ENCODE peak calls at places on chromosomes 11 and 22, in eight cellular contexts. One of them, this sample, is unnamed.
A peak's percentile ranks its signal among the peaks of the same experiment; 100 is the strongest.

GRCh38 chr11:44334356-44335004 is 24.5 kb upstream of the ALX4 start:
- DNase-seq in cardiac muscle cell: no peak
- DNase-seq in pancreas: no peak
- DNase-seq in effector memory CD4-positive, alpha-beta T cell: no peak
- DNase-seq in iPS DF 6.9: no peak
- DNase-seq in tibial artery: no peak
- DNase-seq in MM.1S: no peak
- DNase-seq in upper lobe of right lung: peak; percentile 46
- DNase-seq in this sample: no peak

GRCh38 chr22:48137640-48138039 is 1375.2 kb downstream of the TBC1D22A start:
- DNase-seq in effector memory CD4-positive, alpha-beta T cell: no peak
- DNase-seq in tibial artery: no peak
- DNase-seq in upper lobe of right lung: no peak
- DNase-seq in MM.1S: no peak
- DNase-seq in iPS DF 6.9: no peak
- DNase-seq in cardiac muscle cell: no peak
- DNase-seq in pancreas: no peak
- DNase-seq in this sample: no peak

GRCh38 chr11:85845052-85845631 is 10.0 kb upstream of the CCDC83 start:
- DNase-seq in MM.1S: no peak
- DNase-seq in iPS DF 6.9: no peak
- DNase-seq in cardiac muscle cell: peak; percentile 20
- DNase-seq in upper lobe of right lung: no peak
- DNase-seq in tibial artery: no peak
- DNase-seq in effector memory CD4-positive, alpha-beta T cell: no peak
- DNase-seq in pancreas: no peak
- DNase-seq in this sample: no peak

GRCh38 chr22:40922484-40923303 is 28.5 kb upstream of the RBX1 start:
- DNase-seq in pancreas: no peak
- DNase-seq in iPS DF 6.9: peak; percentile 2
- DNase-seq in MM.1S: peak; percentile 59
- DNase-seq in tibial artery: no peak
- DNase-seq in upper lobe of right lung: no peak
- DNase-seq in cardiac muscle cell: peak; percentile 79
- DNase-seq in effector memory CD4-positive, alpha-beta T cell: no peak
- DNase-seq in this sample: no peak

GRCh38 chr22:16717699-16718558 is 107.3 kb downstream of the XKR3 start:
- DNase-seq in pancreas: no peak
- DNase-seq in MM.1S: no peak
- DNase-seq in cardiac muscle cell: no peak
- DNase-seq in iPS DF 6.9: no peak
- DNase-seq in upper lobe of right lung: no peak
- DNase-seq in tibial artery: no peak
- DNase-seq in effector memory CD4-positive, alpha-beta T cell: no peak
- DNase-seq in this sample: no peak

GRCh38 chr22:31082606-31083376 is 1.7 kb downstream of the SMTN start:
- DNase-seq in upper lobe of right lung: no peak
- DNase-seq in tibial artery: peak; percentile 66
- DNase-seq in effector memory CD4-positive, alpha-beta T cell: peak; percentile 20
- DNase-seq in MM.1S: no peak
- DNase-seq in pancreas: peak; percentile 67
- DNase-seq in cardiac muscle cell: peak; percentile 81
- DNase-seq in iPS DF 6.9: no peak
- DNase-seq in this sample: peak; percentile 67

GRCh38 chr11:119367661-119368120 is 13.8 kb downstream of the USP2 start:
- DNase-seq in upper lobe of right lung: peak; percentile 37
- DNase-seq in effector memory CD4-positive, alpha-beta T cell: no peak
- DNase-seq in cardiac muscle cell: no peak
- DNase-seq in MM.1S: no peak
- DNase-seq in pancreas: no peak
- DNase-seq in tibial artery: no peak
- DNase-seq in iPS DF 6.9: no peak
- DNase-seq in this sample: no peak

GRCh38 chr11:117827521-117828511 is 3.3 kb upstream of the FXYD2 start:
- DNase-seq in tibial artery: peak; percentile 16
- DNase-seq in upper lobe of right lung: peak; percentile 49
- DNase-seq in MM.1S: no peak
- DNase-seq in iPS DF 6.9: no peak
- DNase-seq in pancreas: peak; percentile 21
- DNase-seq in effector memory CD4-positive, alpha-beta T cell: no peak
- DNase-seq in cardiac muscle cell: no peak
- DNase-seq in this sample: no peak

GRCh38 chr11:64799925-64800632 is 2.9 kb downstream of the MAP4K2 start:
- DNase-seq in pancreas: no peak
- DNase-seq in effector memory CD4-positive, alpha-beta T cell: no peak
- DNase-seq in iPS DF 6.9: no peak
- DNase-seq in tibial artery: no peak
- DNase-seq in upper lobe of right lung: no peak
- DNase-seq in MM.1S: no peak
- DNase-seq in cardiac muscle cell: no peak
- DNase-seq in this sample: no peak

GRCh38 chr11:96275807-96276594 is 67.0 kb downstream of the MAML2 start:
- DNase-seq in effector memory CD4-positive, alpha-beta T cell: no peak
- DNase-seq in pancreas: no peak
- DNase-seq in MM.1S: no peak
- DNase-seq in upper lobe of right lung: no peak
- DNase-seq in cardiac muscle cell: peak; percentile 49
- DNase-seq in tibial artery: no peak
- DNase-seq in iPS DF 6.9: no peak
- DNase-seq in this sample: no peak

GRCh38 chr11:47148903-47149535 is 27.7 kb downstream of the ARFGAP2 start:
- DNase-seq in pancreas: peak; percentile 85
- DNase-seq in effector memory CD4-positive, alpha-beta T cell: no peak
- DNase-seq in upper lobe of right lung: no peak
- DNase-seq in MM.1S: no peak
- DNase-seq in tibial artery: no peak
- DNase-seq in iPS DF 6.9: no peak
- DNase-seq in cardiac muscle cell: peak; percentile 21
- DNase-seq in this sample: no peak

GRCh38 chr11:111229604-111230003 is 15.9 kb upstream of the POU2AF2 start:
- DNase-seq in effector memory CD4-positive, alpha-beta T cell: no peak
- DNase-seq in pancreas: no peak
- DNase-seq in iPS DF 6.9: no peak
- DNase-seq in MM.1S: no peak
- DNase-seq in cardiac muscle cell: peak; percentile 39
- DNase-seq in upper lobe of right lung: no peak
- DNase-seq in tibial artery: no peak
- DNase-seq in this sample: no peak

GRCh38 chr22:31272522-31273446 is 19.5 kb downstream of the PIK3IP1 start:
- DNase-seq in iPS DF 6.9: no peak
- DNase-seq in tibial artery: peak; percentile 62
- DNase-seq in MM.1S: peak; percentile 59
- DNase-seq in upper lobe of right lung: no peak
- DNase-seq in effector memory CD4-positive, alpha-beta T cell: peak; percentile 32
- DNase-seq in pancreas: no peak
- DNase-seq in cardiac muscle cell: peak; percentile 75
- DNase-seq in this sample: no peak

GRCh38 chr11:62033191-62034044 is 66.0 kb upstream of the FTH1 start:
- DNase-seq in pancreas: no peak
- DNase-seq in upper lobe of right lung: no peak
- DNase-seq in tibial artery: peak; percentile 30
- DNase-seq in MM.1S: no peak
- DNase-seq in effector memory CD4-positive, alpha-beta T cell: no peak
- DNase-seq in iPS DF 6.9: no peak
- DNase-seq in cardiac muscle cell: no peak
- DNase-seq in this sample: no peak

GRCh38 chr11:19714387-19715363 is 2.0 kb downstream of the NAV2 start:
- DNase-seq in effector memory CD4-positive, alpha-beta T cell: no peak
- DNase-seq in iPS DF 6.9: no peak
- DNase-seq in upper lobe of right lung: peak; percentile 67
- DNase-seq in pancreas: peak; percentile 22
- DNase-seq in cardiac muscle cell: peak; percentile 47
- DNase-seq in MM.1S: no peak
- DNase-seq in tibial artery: peak; percentile 79
- DNase-seq in this sample: peak; percentile 67

GRCh38 chr11:29534831-29535230 is 482.0 kb downstream of the KCNA4 start:
- DNase-seq in iPS DF 6.9: no peak
- DNase-seq in MM.1S: no peak
- DNase-seq in pancreas: no peak
- DNase-seq in effector memory CD4-positive, alpha-beta T cell: no peak
- DNase-seq in upper lobe of right lung: no peak
- DNase-seq in cardiac muscle cell: no peak
- DNase-seq in tibial artery: no peak
- DNase-seq in this sample: no peak

GRCh38 chr11:67464411-67465189 is 4.5 kb downstream of the TMEM134 start:
- DNase-seq in upper lobe of right lung: peak; percentile 96
- DNase-seq in cardiac muscle cell: peak; percentile 75
- DNase-seq in pancreas: peak; percentile 92
- DNase-seq in tibial artery: peak; percentile 85
- DNase-seq in effector memory CD4-positive, alpha-beta T cell: peak; percentile 94
- DNase-seq in MM.1S: peak; percentile 93
- DNase-seq in iPS DF 6.9: peak; percentile 47
- DNase-seq in this sample: peak; percentile 92

DNA sequence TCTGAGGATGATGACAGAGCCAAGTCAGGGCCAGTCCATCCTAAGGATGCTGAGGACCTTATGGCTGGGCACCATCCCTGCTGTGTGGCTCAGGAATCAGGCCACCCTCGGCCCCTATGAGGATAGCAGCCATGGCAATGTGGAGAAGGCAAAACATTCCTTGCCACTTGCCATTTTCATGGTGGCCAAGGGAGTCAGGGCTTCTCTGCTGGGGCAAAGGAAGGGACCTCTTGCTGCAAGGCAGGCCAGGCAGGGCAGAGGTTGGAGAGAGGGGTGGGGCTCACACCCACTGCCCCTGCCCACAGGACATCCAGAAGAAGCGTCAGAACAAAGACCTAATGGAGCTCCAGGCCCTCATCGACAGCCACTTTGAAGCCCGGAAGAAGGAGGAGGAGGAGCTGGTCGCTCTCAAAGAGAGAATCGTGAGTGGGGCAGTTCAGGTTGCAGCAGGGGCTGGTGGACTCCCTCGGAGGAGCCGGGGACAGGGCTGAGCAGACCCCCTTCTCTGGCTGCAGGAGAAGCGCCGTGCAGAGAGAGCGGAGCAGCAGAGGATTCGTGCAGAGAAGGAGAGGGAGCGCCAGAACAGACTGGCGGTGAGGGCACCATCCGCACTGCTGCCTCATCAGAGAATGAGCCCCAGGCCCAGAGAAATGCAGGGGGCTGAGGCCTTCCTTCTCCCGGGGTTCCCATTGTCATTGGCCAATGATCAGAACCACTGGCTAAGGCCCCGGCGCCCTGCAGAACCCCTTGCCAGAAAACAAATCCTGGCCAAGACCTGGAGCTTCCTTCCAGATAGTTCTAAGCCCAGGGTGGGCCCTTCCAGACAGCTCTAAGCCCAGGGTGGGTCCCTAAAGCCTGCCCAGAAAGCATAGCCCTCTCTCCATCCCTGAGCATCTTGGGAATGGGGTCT is 13.5 kb upstream of the MRPL23 start:
- DNase-seq in cardiac muscle cell: no peak
- DNase-seq in pancreas: no peak
- DNase-seq in iPS DF 6.9: no peak
- DNase-seq in tibial artery: no peak
- DNase-seq in MM.1S: no peak
- DNase-seq in effector memory CD4-positive, alpha-beta T cell: no peak
- DNase-seq in upper lobe of right lung: no peak
- DNase-seq in this sample: no peak
- H3K36me3 ChIP-seq in cardiac muscle cell: no peaks in the 10 kb centered on the region
- H3K36me3 ChIP-seq in pancreas: no peaks in the 10 kb centered on the region
- H3K36me3 ChIP-seq in iPS DF 6.9: no peaks in the 10 kb centered on the region
- H3K36me3 ChIP-seq in tibial artery: no peaks in the 10 kb centered on the region
- H3K36me3 ChIP-seq in MM.1S: no peaks in the 10 kb centered on the region
- H3K36me3 ChIP-seq in effector memory CD4-positive, alpha-beta T cell: no peaks in the 10 kb centered on the region
- H3K36me3 ChIP-seq in upper lobe of right lung: no peaks in the 10 kb centered on the region
- H3K36me3 ChIP-seq in this sample: no peaks in the 10 kb centered on the region

GRCh38 chr11:45485070-45485716 is 180.2 kb downstream of the CHST1 start:
- DNase-seq in upper lobe of right lung: no peak
- DNase-seq in MM.1S: no peak
- DNase-seq in effector memory CD4-positive, alpha-beta T cell: no peak
- DNase-seq in tibial artery: no peak
- DNase-seq in iPS DF 6.9: no peak
- DNase-seq in pancreas: no peak
- DNase-seq in cardiac muscle cell: no peak
- DNase-seq in this sample: no peak
- H3K4me1 ChIP-seq in upper lobe of right lung: no peaks in the 10 kb centered on the region
- H3K4me1 ChIP-seq in MM.1S: no peaks in the 10 kb centered on the region
- H3K4me1 ChIP-seq in effector memory CD4-positive, alpha-beta T cell: no peaks in the 10 kb centered on the region
- H3K4me1 ChIP-seq in tibial artery: no peaks in the 10 kb centered on the region
- H3K4me1 ChIP-seq in iPS DF 6.9: no peaks in the 10 kb centered on the region
- H3K4me1 ChIP-seq in pancreas: no peaks in the 10 kb centered on the region
- H3K4me1 ChIP-seq in cardiac muscle cell: no peaks in the 10 kb centered on the region
- H3K4me1 ChIP-seq in this sample: no peaks in the 10 kb centered on the region

GRCh38 chr11:128877726-128878125 is 10.6 kb upstream of the KCNJ1 start:
- DNase-seq in upper lobe of right lung: no peak
- DNase-seq in pancreas: no peak
- DNase-seq in iPS DF 6.9: no peak
- DNase-seq in tibial artery: no peak
- DNase-seq in cardiac muscle cell: no peak
- DNase-seq in effector memory CD4-positive, alpha-beta T cell: no peak
- DNase-seq in MM.1S: no peak
- DNase-seq in this sample: no peak

GRCh38 chr11:128878455-128878854 is 11.4 kb upstream of the KCNJ1 start:
- DNase-seq in iPS DF 6.9: no peak
- DNase-seq in tibial artery: no peak
- DNase-seq in pancreas: no peak
- DNase-seq in effector memory CD4-positive, alpha-beta T cell: no peak
- DNase-seq in cardiac muscle cell: no peak
- DNase-seq in MM.1S: no peak
- DNase-seq in upper lobe of right lung: no peak
- DNase-seq in this sample: no peak

GRCh38 chr11:128874406-128874805 is 7.3 kb upstream of the KCNJ1 start:
- DNase-seq in pancreas: no peak
- DNase-seq in effector memory CD4-positive, alpha-beta T cell: no peak
- DNase-seq in upper lobe of right lung: no peak
- DNase-seq in iPS DF 6.9: no peak
- DNase-seq in cardiac muscle cell: no peak
- DNase-seq in MM.1S: no peak
- DNase-seq in tibial artery: no peak
- DNase-seq in this sample: no peak

GRCh38 chr11:128872594-128872993 is 5.5 kb upstream of the KCNJ1 start:
- DNase-seq in cardiac muscle cell: no peak
- DNase-seq in pancreas: no peak
- DNase-seq in MM.1S: no peak
- DNase-seq in tibial artery: no peak
- DNase-seq in iPS DF 6.9: no peak
- DNase-seq in effector memory CD4-positive, alpha-beta T cell: no peak
- DNase-seq in upper lobe of right lung: no peak
- DNase-seq in this sample: no peak

GRCh38 chr11:128876133-128876650 is 9.1 kb upstream of the KCNJ1 start:
- DNase-seq in tibial artery: no peak
- DNase-seq in upper lobe of right lung: no peak
- DNase-seq in effector memory CD4-positive, alpha-beta T cell: no peak
- DNase-seq in iPS DF 6.9: no peak
- DNase-seq in MM.1S: no peak
- DNase-seq in cardiac muscle cell: no peak
- DNase-seq in pancreas: no peak
- DNase-seq in this sample: no peak
- H3K27me3 ChIP-seq in tibial artery: no peaks in the 10 kb centered on the region
- H3K27me3 ChIP-seq in upper lobe of right lung: no peaks in the 10 kb centered on the region
- H3K27me3 ChIP-seq in effector memory CD4-positive, alpha-beta T cell: no peaks in the 10 kb centered on the region
- H3K27me3 ChIP-seq in iPS DF 6.9: no peaks in the 10 kb centered on the region
- H3K27me3 ChIP-seq in MM.1S: no peaks in the 10 kb centered on the region
- H3K27me3 ChIP-seq in cardiac muscle cell: peaks cover 4% of the 10 kb centered on the region
- H3K27me3 ChIP-seq in pancreas: no peaks in the 10 kb centered on the region
- H3K27me3 ChIP-seq in this sample: no peaks in the 10 kb centered on the region

DNA sequence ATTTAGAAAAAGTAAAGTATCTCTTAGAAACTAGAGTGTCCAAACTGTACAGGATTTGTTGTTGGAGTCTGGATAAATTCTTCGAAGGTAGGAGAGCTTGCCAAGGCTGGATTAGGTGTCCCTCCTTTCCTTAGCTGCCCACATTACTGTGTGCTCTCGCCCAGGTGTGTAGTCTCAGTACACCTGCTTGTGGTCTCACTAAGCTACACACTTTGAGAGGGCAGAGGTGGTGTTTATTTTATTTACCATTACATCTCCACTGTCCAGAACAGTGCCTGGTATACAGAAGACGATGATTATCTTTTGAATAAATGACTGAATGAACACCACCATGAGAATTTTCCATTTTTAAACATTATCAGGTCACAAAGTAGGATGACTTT is 36.5 kb downstream of the VSIG10L2 start:
- DNase-seq in upper lobe of right lung: no peak
- DNase-seq in cardiac muscle cell: no peak
- DNase-seq in iPS DF 6.9: no peak
- DNase-seq in effector memory CD4-positive, alpha-beta T cell: no peak
- DNase-seq in pancreas: no peak
- DNase-seq in tibial artery: no peak
- DNase-seq in MM.1S: peak; percentile 72
- DNase-seq in this sample: no peak
- H3K36me3 ChIP-seq in upper lobe of right lung: no peaks in the 10 kb centered on the region
- H3K36me3 ChIP-seq in cardiac muscle cell: no peaks in the 10 kb centered on the region
- H3K36me3 ChIP-seq in iPS DF 6.9: peaks cover 3% of the 10 kb centered on the region
- H3K36me3 ChIP-seq in effector memory CD4-positive, alpha-beta T cell: no peaks in the 10 kb centered on the region
- H3K36me3 ChIP-seq in pancreas: no peaks in the 10 kb centered on the region
- H3K36me3 ChIP-seq in tibial artery: no peaks in the 10 kb centered on the region
- H3K36me3 ChIP-seq in MM.1S: peaks cover 4% of the 10 kb centered on the region
- H3K36me3 ChIP-seq in this sample: peaks cover 4% of the 10 kb centered on the region